ENCODE peak calls at places on chromosomes 7 and 10, in ten cellular contexts. One of them, this sample, is unnamed. For H3K27me3, the result is how much of the 10 kb centered on the place peaks cover.

GRCh38 chr10:74851834-74852233 is 25.4 kb downstream of the KAT6B start:
- DNase-seq in AG04450: no peak
- DNase-seq in brain microvascular endothelial cell: no peak
- DNase-seq in left ventricle myocardium inferior: no peak
- DNase-seq in tibial artery: no peak
- DNase-seq in neural progenitor cell: no peak
- DNase-seq in ovary: no peak
- DNase-seq in colonic mucosa: no peak
- DNase-seq in mammary epithelial cell: no peak
- DNase-seq in fibroblast of lung: no peak
- DNase-seq in this sample: no peak

GRCh38 chr7:28768577-28769147 is 189.5 kb downstream of the TRIL start:
- DNase-seq in tibial artery: no peak
- DNase-seq in left ventricle myocardium inferior: no peak
- DNase-seq in colonic mucosa: no peak
- DNase-seq in mammary epithelial cell: peak
- DNase-seq in brain microvascular endothelial cell: peak
- DNase-seq in AG04450: no peak
- DNase-seq in fibroblast of lung: peak
- DNase-seq in ovary: no peak
- DNase-seq in neural progenitor cell: no peak
- DNase-seq in this sample: no peak

GRCh38 chr7:3493499-3493898 is 192.4 kb downstream of the SDK1 start:
- DNase-seq in tibial artery: no peak
- DNase-seq in brain microvascular endothelial cell: peak
- DNase-seq in mammary epithelial cell: peak
- DNase-seq in fibroblast of lung: peak
- DNase-seq in ovary: no peak
- DNase-seq in AG04450: peak
- DNase-seq in neural progenitor cell: no peak
- DNase-seq in colonic mucosa: no peak
- DNase-seq in left ventricle myocardium inferior: no peak
- DNase-seq in this sample: peak

GRCh38 chr7:142385528-142386340 is 127.9 kb upstream of the PRSS58 start:
- DNase-seq in AG04450: peak
- DNase-seq in colonic mucosa: peak
- DNase-seq in fibroblast of lung: peak
- DNase-seq in tibial artery: no peak
- DNase-seq in neural progenitor cell: peak
- DNase-seq in brain microvascular endothelial cell: peak
- DNase-seq in left ventricle myocardium inferior: no peak
- DNase-seq in ovary: no peak
- DNase-seq in mammary epithelial cell: peak
- DNase-seq in this sample: peak

GRCh38 chr10:11091517-11092102 is 73.9 kb downstream of the CELF2 start:
- DNase-seq in mammary epithelial cell: no peak
- DNase-seq in tibial artery: no peak
- DNase-seq in neural progenitor cell: no peak
- DNase-seq in AG04450: no peak
- DNase-seq in fibroblast of lung: no peak
- DNase-seq in brain microvascular endothelial cell: no peak
- DNase-seq in colonic mucosa: no peak
- DNase-seq in ovary: no peak
- DNase-seq in left ventricle myocardium inferior: no peak
- DNase-seq in this sample: no peak

GRCh38 chr7:105707967-105708580 is 126.8 kb upstream of the EFCAB10 start:
- DNase-seq in left ventricle myocardium inferior: no peak
- DNase-seq in ovary: no peak
- DNase-seq in colonic mucosa: no peak
- DNase-seq in fibroblast of lung: no peak
- DNase-seq in neural progenitor cell: no peak
- DNase-seq in AG04450: no peak
- DNase-seq in mammary epithelial cell: no peak
- DNase-seq in brain microvascular endothelial cell: no peak
- DNase-seq in tibial artery: no peak
- DNase-seq in this sample: no peak

GRCh38 chr10:49310460-49310859 is 11.5 kb downstream of the C10orf71 start:
- DNase-seq in fibroblast of lung: no peak
- DNase-seq in tibial artery: no peak
- DNase-seq in ovary: no peak
- DNase-seq in colonic mucosa: no peak
- DNase-seq in left ventricle myocardium inferior: no peak
- DNase-seq in brain microvascular endothelial cell: no peak
- DNase-seq in mammary epithelial cell: no peak
- DNase-seq in AG04450: no peak
- DNase-seq in neural progenitor cell: no peak
- DNase-seq in this sample: no peak

GRCh38 chr10:54854843-54855242 is 53.8 kb upstream of the PCDH15 start:
- DNase-seq in neural progenitor cell: no peak
- DNase-seq in colonic mucosa: no peak
- DNase-seq in brain microvascular endothelial cell: no peak
- DNase-seq in mammary epithelial cell: no peak
- DNase-seq in left ventricle myocardium inferior: no peak
- DNase-seq in fibroblast of lung: no peak
- DNase-seq in tibial artery: no peak
- DNase-seq in AG04450: no peak
- DNase-seq in ovary: no peak
- DNase-seq in this sample: no peak

GRCh38 chr7:50793115-50793946 is 10.6 kb upstream of the GRB10 start:
- DNase-seq in mammary epithelial cell: no peak
- DNase-seq in neural progenitor cell: peak
- DNase-seq in AG04450: no peak
- DNase-seq in left ventricle myocardium inferior: peak
- DNase-seq in tibial artery: peak
- DNase-seq in ovary: peak
- DNase-seq in fibroblast of lung: peak
- DNase-seq in colonic mucosa: peak
- DNase-seq in brain microvascular endothelial cell: peak
- DNase-seq in this sample: peak

GRCh38 chr7:51224811-51225581 is 91.6 kb downstream of the COBL start:
- DNase-seq in fibroblast of lung: no peak
- DNase-seq in mammary epithelial cell: peak
- DNase-seq in brain microvascular endothelial cell: no peak
- DNase-seq in colonic mucosa: peak
- DNase-seq in ovary: no peak
- DNase-seq in left ventricle myocardium inferior: no peak
- DNase-seq in tibial artery: no peak
- DNase-seq in neural progenitor cell: peak
- DNase-seq in AG04450: no peak
- DNase-seq in this sample: no peak

GRCh38 chr10:26997610-26998009 is 102.7 kb downstream of the ANKRD26 start:
- DNase-seq in ovary: no peak
- DNase-seq in mammary epithelial cell: no peak
- DNase-seq in brain microvascular endothelial cell: no peak
- DNase-seq in neural progenitor cell: no peak
- DNase-seq in AG04450: no peak
- DNase-seq in fibroblast of lung: no peak
- DNase-seq in colonic mucosa: no peak
- DNase-seq in left ventricle myocardium inferior: no peak
- DNase-seq in tibial artery: no peak
- DNase-seq in this sample: no peak

GRCh38 chr7:97145068-97145467 is 27.6 kb downstream of the SDHAF3 start:
- DNase-seq in fibroblast of lung: peak
- DNase-seq in AG04450: no peak
- DNase-seq in brain microvascular endothelial cell: no peak
- DNase-seq in neural progenitor cell: no peak
- DNase-seq in colonic mucosa: no peak
- DNase-seq in left ventricle myocardium inferior: no peak
- DNase-seq in ovary: no peak
- DNase-seq in tibial artery: no peak
- DNase-seq in mammary epithelial cell: peak
- DNase-seq in this sample: no peak

GRCh38 chr10:88838766-88839165 is 12.9 kb downstream of the ANKRD22 start:
- DNase-seq in left ventricle myocardium inferior: no peak
- DNase-seq in neural progenitor cell: no peak
- DNase-seq in mammary epithelial cell: no peak
- DNase-seq in fibroblast of lung: no peak
- DNase-seq in tibial artery: no peak
- DNase-seq in brain microvascular endothelial cell: no peak
- DNase-seq in AG04450: no peak
- DNase-seq in colonic mucosa: no peak
- DNase-seq in ovary: no peak
- DNase-seq in this sample: no peak
- TF ChIP-seq CTCF in left ventricle myocardium inferior: no peak
- TF ChIP-seq CTCF in neural progenitor cell: no peak
- TF ChIP-seq CTCF in mammary epithelial cell: no peak
- TF ChIP-seq CTCF in fibroblast of lung: no peak
- TF ChIP-seq CTCF in tibial artery: no peak
- TF ChIP-seq CTCF in brain microvascular endothelial cell: no peak
- TF ChIP-seq CTCF in AG04450: no peak
- TF ChIP-seq CTCF in colonic mucosa: no peak
- TF ChIP-seq CTCF in ovary: no peak
- TF ChIP-seq CTCF in this sample: no peak

DNA sequence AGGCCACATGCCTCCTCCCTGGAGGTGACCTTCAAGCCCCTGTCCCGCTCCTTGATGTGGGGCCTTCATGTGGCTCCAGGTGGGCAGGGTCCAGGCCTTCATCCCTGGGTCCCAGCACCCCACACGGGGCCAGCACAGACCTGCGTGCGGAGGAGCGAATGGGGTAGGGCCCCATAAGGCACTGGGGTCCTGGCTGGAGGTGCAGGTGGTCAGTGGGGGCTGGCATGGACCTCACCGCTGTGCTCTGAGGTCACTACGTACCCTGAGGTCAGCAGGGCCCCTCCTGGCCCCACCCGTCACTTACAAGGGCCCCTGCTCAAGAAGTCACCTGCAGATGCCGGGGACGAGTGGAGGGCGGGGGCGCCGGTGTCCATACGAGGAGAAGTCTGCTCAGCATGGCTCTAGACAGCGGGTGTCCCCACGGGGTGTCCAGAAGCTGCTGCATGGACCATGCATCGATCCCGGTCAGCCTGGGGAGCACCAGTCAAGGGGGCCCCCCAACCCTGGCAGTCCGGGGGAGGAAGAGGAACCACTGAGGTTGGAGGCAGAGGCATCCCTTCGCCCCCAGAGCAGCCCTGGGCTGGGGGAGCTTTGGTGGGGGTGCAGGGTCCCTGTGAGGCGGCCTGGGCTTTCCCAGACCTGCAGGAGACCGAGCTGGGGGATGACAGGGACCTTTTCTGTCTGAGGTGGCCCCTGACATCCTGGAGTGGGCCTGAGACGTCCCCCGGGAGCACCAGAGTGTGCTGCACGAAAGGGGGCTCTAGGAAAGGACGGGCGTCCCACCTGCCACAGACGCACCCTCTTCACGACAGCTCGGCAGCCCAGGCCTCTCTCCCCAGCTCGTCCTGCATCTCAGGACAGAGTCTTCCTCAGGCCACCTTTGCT is 34.6 kb downstream of the UNCX start:
- DNase-seq in neural progenitor cell: no peak
- DNase-seq in fibroblast of lung: no peak
- DNase-seq in mammary epithelial cell: no peak
- DNase-seq in colonic mucosa: no peak
- DNase-seq in left ventricle myocardium inferior: no peak
- DNase-seq in ovary: no peak
- DNase-seq in tibial artery: no peak
- DNase-seq in AG04450: no peak
- DNase-seq in brain microvascular endothelial cell: no peak
- DNase-seq in this sample: no peak
- H3K27me3 ChIP-seq in neural progenitor cell: half or more
- H3K27me3 ChIP-seq in fibroblast of lung: under half
- H3K27me3 ChIP-seq in mammary epithelial cell: under half
- H3K27me3 ChIP-seq in colonic mucosa: under half
- H3K27me3 ChIP-seq in left ventricle myocardium inferior: half or more
- H3K27me3 ChIP-seq in ovary: under half
- H3K27me3 ChIP-seq in tibial artery: half or more
- H3K27me3 ChIP-seq in AG04450: half or more
- H3K27me3 ChIP-seq in brain microvascular endothelial cell: under half
- H3K27me3 ChIP-seq in this sample: under half

GRCh38 chr7:29956477-29956836 is 33.1 kb downstream of the SCRN1 start:
- DNase-seq in fibroblast of lung: no peak
- DNase-seq in AG04450: no peak
- DNase-seq in neural progenitor cell: no peak
- DNase-seq in ovary: no peak
- DNase-seq in mammary epithelial cell: no peak
- DNase-seq in tibial artery: no peak
- DNase-seq in brain microvascular endothelial cell: no peak
- DNase-seq in left ventricle myocardium inferior: no peak
- DNase-seq in colonic mucosa: no peak
- DNase-seq in this sample: no peak

GRCh38 chr7:29957521-29957920 is 32.1 kb downstream of the SCRN1 start:
- DNase-seq in mammary epithelial cell: no peak
- DNase-seq in brain microvascular endothelial cell: no peak
- DNase-seq in AG04450: no peak
- DNase-seq in ovary: no peak
- DNase-seq in neural progenitor cell: no peak
- DNase-seq in tibial artery: no peak
- DNase-seq in left ventricle myocardium inferior: no peak
- DNase-seq in colonic mucosa: no peak
- DNase-seq in fibroblast of lung: no peak
- DNase-seq in this sample: no peak

GRCh38 chr7:29955075-29955792 is 34.4 kb downstream of the SCRN1 start:
- DNase-seq in fibroblast of lung: no peak
- DNase-seq in tibial artery: no peak
- DNase-seq in neural progenitor cell: no peak
- DNase-seq in ovary: no peak
- DNase-seq in colonic mucosa: no peak
- DNase-seq in brain microvascular endothelial cell: no peak
- DNase-seq in AG04450: no peak
- DNase-seq in left ventricle myocardium inferior: no peak
- DNase-seq in mammary epithelial cell: no peak
- DNase-seq in this sample: no peak

GRCh38 chr7:29957921-29958320 is 31.7 kb downstream of the SCRN1 start:
- DNase-seq in brain microvascular endothelial cell: no peak
- DNase-seq in neural progenitor cell: no peak
- DNase-seq in ovary: no peak
- DNase-seq in mammary epithelial cell: no peak
- DNase-seq in tibial artery: no peak
- DNase-seq in left ventricle myocardium inferior: no peak
- DNase-seq in fibroblast of lung: no peak
- DNase-seq in colonic mucosa: no peak
- DNase-seq in AG04450: no peak
- DNase-seq in this sample: no peak

GRCh38 chr7:29955799-29956476 is 33.7 kb downstream of the SCRN1 start:
- DNase-seq in fibroblast of lung: no peak
- DNase-seq in neural progenitor cell: no peak
- DNase-seq in colonic mucosa: no peak
- DNase-seq in mammary epithelial cell: no peak
- DNase-seq in brain microvascular endothelial cell: no peak
- DNase-seq in ovary: no peak
- DNase-seq in AG04450: no peak
- DNase-seq in left ventricle myocardium inferior: no peak
- DNase-seq in tibial artery: no peak
- DNase-seq in this sample: no peak
- TF ChIP-seq CTCF in fibroblast of lung: no peak
- TF ChIP-seq CTCF in neural progenitor cell: no peak
- TF ChIP-seq CTCF in colonic mucosa: no peak
- TF ChIP-seq CTCF in mammary epithelial cell: no peak
- TF ChIP-seq CTCF in brain microvascular endothelial cell: no peak
- TF ChIP-seq CTCF in ovary: no peak
- TF ChIP-seq CTCF in AG04450: no peak
- TF ChIP-seq CTCF in left ventricle myocardium inferior: no peak
- TF ChIP-seq CTCF in tibial artery: no peak
- TF ChIP-seq CTCF in this sample: no peak

DNA sequence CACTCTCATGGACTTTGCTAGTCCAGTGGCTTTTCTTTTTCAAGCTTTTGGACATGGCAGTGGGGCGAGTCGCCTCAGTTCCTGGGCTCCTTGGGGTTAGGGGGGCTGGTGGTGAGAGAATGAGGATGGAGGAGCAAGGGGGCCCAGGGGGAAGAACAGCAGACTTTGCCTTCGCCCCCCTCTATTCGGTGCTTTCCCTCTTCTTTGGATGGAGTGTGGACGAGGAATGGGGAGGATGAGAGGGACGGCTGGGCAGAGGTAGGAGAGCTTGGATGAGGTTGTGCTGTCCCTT is 255 bp downstream of the MAGI2 start:
- DNase-seq in colonic mucosa: peak
- DNase-seq in mammary epithelial cell: no peak
- DNase-seq in left ventricle myocardium inferior: no peak
- DNase-seq in brain microvascular endothelial cell: no peak
- DNase-seq in AG04450: no peak
- DNase-seq in fibroblast of lung: no peak
- DNase-seq in tibial artery: peak
- DNase-seq in neural progenitor cell: no peak
- DNase-seq in ovary: no peak
- DNase-seq in this sample: no peak
- H3K27me3 ChIP-seq in colonic mucosa: under half
- H3K27me3 ChIP-seq in mammary epithelial cell: under half
- H3K27me3 ChIP-seq in left ventricle myocardium inferior: under half
- H3K27me3 ChIP-seq in brain microvascular endothelial cell: under half
- H3K27me3 ChIP-seq in AG04450: under half
- H3K27me3 ChIP-seq in fibroblast of lung: under half
- H3K27me3 ChIP-seq in tibial artery: under half
- H3K27me3 ChIP-seq in neural progenitor cell: half or more
- H3K27me3 ChIP-seq in ovary: under half
- H3K27me3 ChIP-seq in this sample: under half

This sample was measured in cardiac muscle cell.